ENCODE peak calls at places on chromosomes 2 and 18, in seven cellular contexts. H is hepatic stellate cell; K is activated T-cell treated with anti-CD3 and anti-CD28 coated beads for 1 hour; A is iPS DF 19.7; T is NCI-H2081; N is nephron progenitor cell; G is activated CD8-positive, alpha-beta memory T cell treated with anti-CD3 and anti-CD28 coated beads for 24 hours. U is an unnamed sample.

GRCh38 chr2:196167666-196168065 is 3.7 kb downstream of the STK17B start:
- DNase-seq in A (no peak), K (no peak), H (no peak), N (no peak), T (no peak), G (no peak), U (no peak)

GRCh38 chr18:21363411-21363810 is 121.4 kb downstream of the GREB1L start:
- DNase-seq in N (no peak), G (no peak), K (no peak), A (no peak), T (no peak), H (no peak), U (no peak)

GRCh38 chr2:15242936-15243461 is 318.1 kb downstream of the NBAS start:
- DNase-seq in H (no peak), T (no peak), N (no peak), G (no peak), A (no peak), K (no peak), U (no peak)

GRCh38 chr2:74564222-74564621 is 9.7 kb downstream of the DOK1 start:
- DNase-seq in K (no peak), G (no peak), N (no peak), T (no peak), A (no peak), H (no peak), U (no peak)

GRCh38 chr2:120672526-120673204 is 63.0 kb upstream of the GLI2 start:
- DNase-seq in T (no peak), A (no peak), N (no peak), K (no peak), H (no peak), G (no peak), U (no peak)

GRCh38 chr2:113058998-113059960 is at the start of gene IL36RN:
- DNase-seq in A (no peak), N (no peak), K (no peak), G (peak), T (no peak), H (no peak), U (no peak)

GRCh38 chr18:58313491-58314032 is 269.5 kb downstream of the NEDD4L start:
- DNase-seq in H (no peak), K (no peak), N (no peak), A (no peak), T (peak), G (no peak), U (no peak)

GRCh38 chr2:120883607-120884405 is 148.1 kb downstream of the GLI2 start:
- DNase-seq in H (no peak), T (no peak), K (no peak), A (no peak), N (no peak), G (no peak), U (no peak)

GRCh38 chr18:44537521-44537920 is 143.2 kb upstream of the SETBP1 start:
- DNase-seq in T (no peak), H (peak), G (no peak), N (no peak), K (no peak), A (no peak), U (no peak)

GRCh38 chr2:203455209-203455608 is 79.9 kb downstream of the RAPH1 start:
- DNase-seq in N (no peak), A (no peak), H (no peak), T (no peak), K (no peak), G (no peak), U (no peak)

GRCh38 chr2:223113161-223113560 is 61.2 kb downstream of the KCNE4 start:
- DNase-seq in H (no peak), N (no peak), T (no peak), A (no peak), K (no peak), G (no peak), U (no peak)

GRCh38 chr2:52456759-52457377 is 1310.7 kb upstream of the CHAC2 start:
- DNase-seq in N (no peak), H (no peak), K (no peak), G (no peak), A (no peak), T (no peak), U (no peak)

GRCh38 chr18:48293954-48294893 is 115.0 kb downstream of the ZBTB7C start:
- DNase-seq in G (peak), H (no peak), N (no peak), K (no peak), T (peak), A (no peak), U (no peak)

GRCh38 chr2:67865871-67866386 is 196.9 kb downstream of the C1D start:
- DNase-seq in A (no peak), K (no peak), H (no peak), N (no peak), G (no peak), T (no peak), U (no peak)

GRCh38 chr2:159064446-159065301 is 96.2 kb downstream of the TANC1 start:
- DNase-seq in G (no peak), N (no peak), T (no peak), A (no peak), K (no peak), H (no peak), U (no peak)

GRCh38 chr2:10202136-10202535 is 79.6 kb downstream of the RRM2 start:
- DNase-seq in A (no peak), T (no peak), H (no peak), G (no peak), N (no peak), K (no peak), U (no peak)

GRCh38 chr2:195318440-195319111 is 338.4 kb upstream of the SLC39A10 start:
- DNase-seq in G (peak), K (peak), T (peak), A (no peak), N (peak), H (peak), U (peak)

GRCh38 chr2:90209806-90210205 is 1518.3 kb downstream of the RPIA start:
- DNase-seq in N (no peak), K (no peak), G (no peak), H (no peak), T (no peak), A (no peak), U (no peak)

GRCh38 chr2:71602581-71602980 is 149.2 kb downstream of the DYSF start:
- DNase-seq in H (no peak), N (no peak), G (no peak), T (no peak), A (no peak), K (no peak), U (no peak)

GRCh38 chr2:71821856-71822255 is 325.8 kb downstream of the CYP26B1 start:
- DNase-seq in N (no peak), K (no peak), T (no peak), H (no peak), G (no peak), A (no peak), U (no peak)

GRCh38 chr2:85838181-85838580 is 50.6 kb downstream of the ST3GAL5 start:
- DNase-seq in T (no peak), G (no peak), A (no peak), K (no peak), H (no peak), N (no peak), U (no peak)

GRCh38 chr2:226414313-226414712 is 385.3 kb downstream of the IRS1 start:
- DNase-seq in N (no peak), G (no peak), K (no peak), A (no peak), H (no peak), T (no peak), U (no peak)

GRCh38 chr2:219176818-219177593 is at the start of gene CNPPD1:
- DNase-seq in A (no peak), T (peak), H (peak), G (peak), K (peak), N (peak), U (peak)

GRCh38 chr2:200317975-200318374 is 11.5 kb downstream of the SPATS2L start:
- DNase-seq in H (no peak), T (no peak), G (no peak), K (no peak), N (no peak), A (no peak), U (no peak)

GRCh38 chr18:70197042-70197441 is 8.4 kb downstream of the RTTN start:
- DNase-seq in A (no peak), K (no peak), G (no peak), T (no peak), N (no peak), H (no peak), U (no peak)

GRCh38 chr2:12700989-12701388 is 15.7 kb upstream of the TRIB2 start:
- DNase-seq in H (no peak), T (no peak), A (no peak), G (no peak), K (no peak), N (no peak), U (no peak)

GRCh38 chr2:108538000-108538625 is 3.8 kb downstream of the LIMS1 start:
- DNase-seq in H (no peak), T (no peak), G (no peak), A (no peak), K (no peak), N (no peak), U (no peak)

GRCh38 chr2:12009323-12009905 is 263.0 kb downstream of the LPIN1 start:
- DNase-seq in G (no peak), A (no peak), T (no peak), N (no peak), H (no peak), K (no peak), U (no peak)

GRCh38 chr2:240785424-240786335 is 34.3 kb downstream of the KIF1A start:
- DNase-seq in G (no peak), A (no peak), N (peak), H (no peak), K (no peak), T (no peak), U (no peak)

GRCh38 chr2:65316072-65316471 is 88.4 kb downstream of the ACTR2 start:
- DNase-seq in A (no peak), H (no peak), T (no peak), N (no peak), G (no peak), K (no peak), U (no peak)

GRCh38 chr2:179619947-179620467 is 241.4 kb downstream of the ZNF385B start:
- DNase-seq in K (no peak), N (no peak), T (peak), H (no peak), G (no peak), A (no peak), U (no peak)

GRCh38 chr2:81304154-81304830 is 999.7 kb upstream of the LRRTM1 start:
- DNase-seq in A (no peak), H (no peak), T (no peak), N (peak), G (no peak), K (no peak), U (no peak)

GRCh38 chr2:30223413-30223874 is 7.9 kb upstream of the LBH start:
- DNase-seq in T (no peak), K (no peak), A (no peak), N (no peak), G (no peak), H (no peak), U (no peak)

GRCh38 chr2:237483018-237483731 is 3.9 kb upstream of the MLPH start:
- DNase-seq in A (no peak), T (no peak), H (no peak), N (no peak), G (no peak), K (no peak), U (no peak)

GRCh38 chr2:32652555-32653209 is 24.8 kb downstream of the TTC27 start:
- DNase-seq in T (peak), G (no peak), N (no peak), A (no peak), K (no peak), H (no peak), U (no peak)

GRCh38 chr2:190181066-190181681 is 118.6 kb upstream of the MSTN start:
- DNase-seq in A (no peak), N (no peak), K (no peak), H (no peak), G (no peak), T (peak), U (no peak)

GRCh38 chr2:127165539-127165935 is 54.6 kb downstream of the CYP27C1 start:
- DNase-seq in A (no peak), K (no peak), G (no peak), N (no peak), T (peak), H (no peak), U (no peak)

GRCh38 chr18:49052891-49053644 is 102.3 kb upstream of the SMAD7 start:
- DNase-seq in H (peak), A (no peak), K (no peak), G (peak), N (no peak), T (no peak), U (no peak)

GRCh38 chr2:123493687-123494086 is 531.4 kb upstream of the CNTNAP5 start:
- DNase-seq in G (no peak), K (no peak), T (no peak), A (no peak), H (no peak), N (no peak), U (no peak)